ENCODE peak calls at places on chromosome 20, in seven cellular contexts. L is IMR-90; C is DND-41; H is anterior cingulate cortex; I is AG08395; U is DMS53; S is activated naive CD4-positive, alpha-beta T cell. T is an unnamed sample.
A peak's percentile ranks its signal among the peaks of the same experiment; 100 is the strongest.

GRCh38 chr20:31606928-31607639 is 2.0 kb downstream of the ID1 start:
- DNase-seq in S (no peak), C (no peak), U (peak; percentile 94), L (peak; percentile 67), H (no peak), I (peak; percentile 59), T (no peak)

GRCh38 chr20:408843-409696 is 971 bp downstream of the RBCK1 start:
- DNase-seq in I (no peak), U (peak; percentile 60), C (peak; percentile 60), S (no peak), L (no peak), H (no peak), T (no peak)

GRCh38 chr20:62073323-62073722 is 7.6 kb upstream of the TAF4 start:
- DNase-seq in I (no peak), L (no peak), C (no peak), S (no peak), U (no peak), H (no peak), T (no peak)

GRCh38 chr20:21109144-21109543 is 3.0 kb upstream of the LINC00237 start:
- DNase-seq in I (peak; percentile 29), S (no peak), L (peak; percentile 7), H (no peak), C (no peak), U (peak; percentile 9), T (no peak)

GRCh38 chr20:48191200-48191599 is 405.9 kb upstream of the SULF2 start:
- DNase-seq in C (no peak), L (no peak), I (no peak), H (no peak), S (no peak), U (no peak), T (no peak)

GRCh38 chr20:58174708-58175287 is 53.7 kb downstream of the ANKRD60 start:
- DNase-seq in C (peak; percentile 20), U (no peak), I (peak; percentile 34), S (no peak), L (no peak), H (no peak), T (no peak)

GRCh38 chr20:8131598-8132014 is 460 bp upstream of the PLCB1 start:
- DNase-seq in S (no peak), I (no peak), C (no peak), U (peak; percentile 84), L (peak; percentile 51), H (no peak), T (no peak)

GRCh38 chr20:53735536-53736050 is 142.0 kb upstream of the ZNF217 start:
- DNase-seq in C (no peak), I (peak; percentile 82), S (no peak), U (peak; percentile 21), H (no peak), L (peak; percentile 92), T (no peak)

GRCh38 chr20:58709703-58710039 is 17.1 kb downstream of the NPEPL1 start:
- DNase-seq in C (no peak), H (no peak), S (no peak), U (no peak), I (no peak), L (no peak), T (no peak)

GRCh38 chr20:48658198-48658476 is 169.7 kb downstream of the PREX1 start:
- DNase-seq in H (no peak), L (no peak), S (no peak), U (no peak), I (no peak), C (no peak), T (no peak)

GRCh38 chr20:58237318-58238182 is 9.1 kb upstream of the ANKRD60 start:
- DNase-seq in H (no peak), U (no peak), S (no peak), C (no peak), I (peak; percentile 85), L (peak; percentile 82), T (no peak)

GRCh38 chr20:45257711-45258110 is 3.3 kb upstream of the SLPI start:
- DNase-seq in C (no peak), S (no peak), H (no peak), L (no peak), U (no peak), I (no peak), T (no peak)

GRCh38 chr20:32505723-32506473 is 79.2 kb downstream of the NOL4L start:
- DNase-seq in U (no peak), H (no peak), L (no peak), I (no peak), S (no peak), C (no peak), T (no peak)

GRCh38 chr20:55353206-55353605 is 652.1 kb downstream of the CBLN4 start:
- DNase-seq in S (no peak), C (no peak), I (no peak), U (no peak), L (no peak), H (no peak), T (no peak)

GRCh38 chr20:23179766-23180403 is 93.8 kb upstream of the CD93 start:
- DNase-seq in C (no peak), U (no peak), H (no peak), I (no peak), S (no peak), L (no peak), T (no peak)

GRCh38 chr20:24501764-24502163 is 32.3 kb downstream of the SYNDIG1 start:
- DNase-seq in U (no peak), L (no peak), I (no peak), C (no peak), S (no peak), H (no peak), T (no peak)

GRCh38 chr20:44334306-44334705 is 2.5 kb upstream of the R3HDML start:
- DNase-seq in U (no peak), L (no peak), S (no peak), I (no peak), C (no peak), H (no peak), T (no peak)

GRCh38 chr20:47079047-47079446 is 184.4 kb downstream of the EYA2 start:
- DNase-seq in L (no peak), I (no peak), H (no peak), S (no peak), U (no peak), C (no peak), T (no peak)

GRCh38 chr20:1225729-1226313 is at the start of gene RAD21L1:
- DNase-seq in L (peak; percentile 60), S (peak; percentile 83), C (no peak), H (peak; percentile 74), I (peak; percentile 93), U (peak; percentile 89), T (peak; percentile 77)

GRCh38 chr20:1034420-1034799 is 32.3 kb upstream of the RSPO4 start:
- DNase-seq in I (no peak), C (no peak), L (no peak), S (no peak), U (peak; percentile 96), H (no peak), T (no peak)

GRCh38 chr20:52410746-52411317 is 219.3 kb upstream of the ZFP64 start:
- DNase-seq in L (no peak), C (no peak), U (no peak), I (peak; percentile 13), S (no peak), H (no peak), T (no peak)

GRCh38 chr20:17678295-17678694 is 3.7 kb downstream of the RRBP1 start:
- DNase-seq in H (no peak), S (no peak), I (no peak), C (peak; percentile 22), L (no peak), U (no peak), T (no peak)